ENCODE peak calls at places on chromosome 18, in four cellular contexts. One of them, this sample, is unnamed.
A peak's percentile ranks its signal among the peaks of the same experiment; 100 is the strongest.

GRCh38 chr18:48670751-48671560 is 132.1 kb downstream of the CTIF start:
- DNase-seq in pancreas: no peak
- DNase-seq in AG09309: no peak
- DNase-seq in tibial artery: peak; percentile 42
- DNase-seq in this sample: no peak

GRCh38 chr18:68608861-68609465 is 105.9 kb downstream of the TMX3 start:
- DNase-seq in pancreas: no peak
- DNase-seq in AG09309: no peak
- DNase-seq in tibial artery: no peak
- DNase-seq in this sample: no peak

GRCh38 chr18:32011193-32011592 is 7.4 kb upstream of the RNF125 start:
- DNase-seq in pancreas: no peak
- DNase-seq in AG09309: no peak
- DNase-seq in tibial artery: no peak
- DNase-seq in this sample: no peak

GRCh38 chr18:37253424-37254255 is 312.0 kb downstream of the CELF4 start:
- DNase-seq in pancreas: peak; percentile 86
- DNase-seq in AG09309: no peak
- DNase-seq in tibial artery: no peak
- DNase-seq in this sample: no peak

GRCh38 chr18:66724664-66725356 is 120.9 kb upstream of the CDH19 start:
- DNase-seq in pancreas: no peak
- DNase-seq in AG09309: no peak
- DNase-seq in tibial artery: no peak
- DNase-seq in this sample: no peak

GRCh38 chr18:6205706-6206105 is 209.0 kb downstream of the L3MBTL4 start:
- DNase-seq in pancreas: no peak
- DNase-seq in AG09309: no peak
- DNase-seq in tibial artery: no peak
- DNase-seq in this sample: no peak

GRCh38 chr18:13137939-13138821 is 80.4 kb upstream of the LDLRAD4 start:
- DNase-seq in pancreas: no peak
- DNase-seq in AG09309: no peak
- DNase-seq in tibial artery: peak; percentile 75
- DNase-seq in this sample: peak; percentile 28

GRCh38 chr18:28541276-28541930 is 364.5 kb upstream of the CDH2 start:
- DNase-seq in pancreas: no peak
- DNase-seq in AG09309: no peak
- DNase-seq in tibial artery: no peak
- DNase-seq in this sample: no peak

GRCh38 chr18:43665239-43665788 is 388.0 kb upstream of the SYT4 start:
- DNase-seq in pancreas: no peak
- DNase-seq in AG09309: peak; percentile 59
- DNase-seq in tibial artery: no peak
- DNase-seq in this sample: no peak

GRCh38 chr18:32470713-32471633 is at the start of gene GAREM1:
- DNase-seq in pancreas: peak; percentile 95
- DNase-seq in AG09309: peak; percentile 88
- DNase-seq in tibial artery: peak; percentile 98
- DNase-seq in this sample: peak; percentile 71

GRCh38 chr18:57853133-57853532 is 50.0 kb upstream of the ATP8B1 start:
- DNase-seq in pancreas: no peak
- DNase-seq in AG09309: no peak
- DNase-seq in tibial artery: no peak
- DNase-seq in this sample: no peak
- TF ChIP-seq CTCF in pancreas: no peak
- TF ChIP-seq CTCF in AG09309: no peak
- TF ChIP-seq CTCF in tibial artery: no peak
- TF ChIP-seq CTCF in this sample: no peak

GRCh38 chr18:47603158-47603557 is 327.3 kb downstream of the SMAD2 start:
- DNase-seq in pancreas: no peak
- DNase-seq in AG09309: no peak
- DNase-seq in tibial artery: no peak
- DNase-seq in this sample: no peak

GRCh38 chr18:47602273-47602897 is 328.1 kb downstream of the SMAD2 start:
- DNase-seq in pancreas: no peak
- DNase-seq in AG09309: no peak
- DNase-seq in tibial artery: no peak
- DNase-seq in this sample: no peak

GRCh38 chr18:47604041-47604440 is 326.4 kb downstream of the SMAD2 start:
- DNase-seq in pancreas: no peak
- DNase-seq in AG09309: no peak
- DNase-seq in tibial artery: no peak
- DNase-seq in this sample: no peak

GRCh38 chr18:47605093-47605492 is 325.4 kb downstream of the SMAD2 start:
- DNase-seq in pancreas: no peak
- DNase-seq in AG09309: no peak
- DNase-seq in tibial artery: no peak
- DNase-seq in this sample: no peak

GRCh38 chr18:47601608-47602272 is 328.7 kb downstream of the SMAD2 start:
- DNase-seq in pancreas: no peak
- DNase-seq in AG09309: no peak
- DNase-seq in tibial artery: no peak
- DNase-seq in this sample: no peak
- TF ChIP-seq CTCF in pancreas: no peak
- TF ChIP-seq CTCF in AG09309: no peak
- TF ChIP-seq CTCF in tibial artery: no peak
- TF ChIP-seq CTCF in this sample: no peak

GRCh38 chr18:59271606-59272220 is 1.5 kb downstream of the RAX start:
- DNase-seq in pancreas: no peak
- DNase-seq in AG09309: no peak
- DNase-seq in tibial artery: no peak
- DNase-seq in this sample: no peak

GRCh38 chr18:59273936-59274928 is 978 bp upstream of the RAX start:
- DNase-seq in pancreas: no peak
- DNase-seq in AG09309: no peak
- DNase-seq in tibial artery: no peak
- DNase-seq in this sample: no peak

GRCh38 chr18:59272221-59272888 is 899 bp downstream of the RAX start:
- DNase-seq in pancreas: no peak
- DNase-seq in AG09309: no peak
- DNase-seq in tibial artery: no peak
- DNase-seq in this sample: no peak

GRCh38 chr18:59275406-59275949 is 2.2 kb upstream of the RAX start:
- DNase-seq in pancreas: no peak
- DNase-seq in AG09309: no peak
- DNase-seq in tibial artery: no peak
- DNase-seq in this sample: no peak

DNA sequence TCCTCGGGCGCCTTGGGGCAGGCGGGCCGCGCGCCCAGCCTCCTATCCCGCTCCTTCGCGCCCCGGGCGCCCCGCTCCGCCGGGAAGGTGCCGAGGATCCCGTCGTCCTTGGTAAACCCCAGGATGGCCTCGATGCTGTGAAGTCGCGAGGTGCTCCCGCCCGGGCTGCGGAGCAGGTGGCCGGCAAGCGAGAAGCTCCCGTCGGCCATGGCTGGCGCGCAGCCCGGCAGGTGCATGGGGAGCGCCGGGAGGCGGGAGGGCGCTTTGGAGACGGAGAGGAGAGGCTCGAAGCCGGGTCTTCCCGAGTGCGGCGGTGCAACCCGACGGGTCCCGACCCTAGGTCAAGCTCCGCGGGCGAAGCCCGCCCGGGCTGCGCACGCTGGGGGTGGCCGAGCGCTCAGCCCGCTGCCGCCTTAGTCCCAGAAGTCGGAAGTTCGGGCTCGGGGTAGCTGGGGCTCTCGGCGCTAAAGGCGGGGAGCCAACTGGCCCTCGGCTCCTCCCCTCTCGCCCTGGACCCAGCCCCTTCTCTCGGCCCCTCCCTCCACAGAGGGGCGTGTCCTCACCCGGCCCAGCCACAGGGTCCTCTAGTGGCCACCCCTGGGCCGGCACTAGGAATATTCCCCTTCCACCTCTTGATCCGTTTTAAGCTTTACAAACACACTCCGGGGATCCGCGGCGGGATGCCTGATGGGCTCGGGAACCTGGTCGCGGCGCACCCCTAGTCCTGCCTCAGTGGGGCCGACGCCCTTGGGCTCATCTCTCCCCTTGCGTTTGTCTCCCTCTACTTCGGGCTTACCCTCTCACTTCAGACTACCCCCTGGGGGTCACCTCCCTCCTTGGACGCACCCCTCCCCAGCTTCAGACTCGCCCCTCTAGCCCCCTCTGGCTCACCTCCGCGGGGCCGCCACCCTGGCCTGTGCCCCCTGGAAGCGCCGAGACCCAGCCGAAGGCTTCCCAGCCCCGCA is at the start of gene RAX:
- DNase-seq in pancreas: no peak
- DNase-seq in AG09309: no peak
- DNase-seq in tibial artery: no peak
- DNase-seq in this sample: no peak
- TF ChIP-seq CTCF in pancreas: no peak
- TF ChIP-seq CTCF in AG09309: peak; percentile 15
- TF ChIP-seq CTCF in tibial artery: no peak
- TF ChIP-seq CTCF in this sample: no peak

DNA sequence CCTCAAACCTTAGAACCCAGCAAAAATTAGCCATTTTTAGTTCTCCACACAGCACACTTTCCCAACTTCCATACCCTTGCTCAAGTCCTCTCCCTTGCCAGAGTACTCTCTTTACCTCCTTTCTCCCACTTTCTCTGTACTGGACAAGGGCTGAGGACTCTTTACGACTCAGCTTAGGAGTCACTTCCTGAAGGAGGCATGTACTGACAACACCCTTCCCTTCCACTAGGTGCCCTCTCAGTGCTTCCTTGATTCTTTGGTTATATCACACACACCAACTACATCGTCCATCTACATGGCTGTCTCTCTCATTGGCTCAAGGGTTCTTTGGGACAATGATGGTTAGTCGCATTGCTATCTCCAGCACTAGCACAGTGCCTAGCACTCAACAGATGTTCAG is 5.2 kb upstream of the C18orf63 start:
- DNase-seq in pancreas: no peak
- DNase-seq in AG09309: no peak
- DNase-seq in tibial artery: no peak
- DNase-seq in this sample: no peak
- TF ChIP-seq CTCF in pancreas: peak; percentile 20
- TF ChIP-seq CTCF in AG09309: peak; percentile 64
- TF ChIP-seq CTCF in tibial artery: peak; percentile 39
- TF ChIP-seq CTCF in this sample: no peak

GRCh38 chr18:58495202-58495601 is 133.7 kb downstream of the ALPK2 start:
- DNase-seq in pancreas: no peak
- DNase-seq in AG09309: peak; percentile 73
- DNase-seq in tibial artery: no peak
- DNase-seq in this sample: no peak

GRCh38 chr18:58493070-58493469 is 135.8 kb downstream of the ALPK2 start:
- DNase-seq in pancreas: no peak
- DNase-seq in AG09309: no peak
- DNase-seq in tibial artery: no peak
- DNase-seq in this sample: no peak

GRCh38 chr18:58495634-58496033 is 133.3 kb downstream of the ALPK2 start:
- DNase-seq in pancreas: no peak
- DNase-seq in AG09309: no peak
- DNase-seq in tibial artery: no peak
- DNase-seq in this sample: no peak

GRCh38 chr18:58491773-58492752 is 136.8 kb downstream of the ALPK2 start:
- DNase-seq in pancreas: no peak
- DNase-seq in AG09309: no peak
- DNase-seq in tibial artery: no peak
- DNase-seq in this sample: no peak

DNA sequence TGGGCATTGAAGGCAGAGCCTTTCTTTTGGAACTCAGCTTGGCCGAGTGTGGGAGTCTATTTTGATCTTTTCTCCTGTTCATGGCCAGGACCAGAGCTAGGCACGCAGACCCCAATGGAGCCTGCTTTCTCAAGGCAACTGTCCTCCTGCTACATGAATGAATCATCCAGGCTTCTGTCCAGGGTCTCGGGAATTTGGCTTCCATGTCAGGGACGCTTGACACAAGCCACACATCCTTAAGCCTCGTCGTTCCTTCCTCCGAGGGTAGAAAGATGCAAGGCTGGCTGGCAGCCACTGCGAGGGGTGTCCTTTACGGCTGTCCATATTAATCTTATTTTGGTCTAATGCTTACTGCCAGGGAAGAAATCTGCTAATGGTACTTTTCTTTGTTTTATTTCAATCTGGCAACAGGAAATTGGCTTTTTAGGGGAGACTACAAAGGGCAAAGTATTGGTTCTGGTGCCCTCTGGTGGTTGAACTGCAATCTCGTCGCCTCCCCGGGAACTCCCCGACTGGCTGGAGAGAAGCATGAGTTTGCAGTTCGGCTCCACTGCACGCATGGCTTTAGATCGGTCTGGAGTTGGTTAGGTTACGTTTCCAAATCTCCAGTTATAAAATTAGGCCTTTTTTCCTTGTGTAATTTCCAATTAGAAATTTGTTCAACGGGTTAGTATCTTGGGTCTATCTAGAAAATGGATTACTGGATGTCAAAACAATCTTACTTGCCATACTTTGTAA is 135.2 kb downstream of the ALPK2 start:
- DNase-seq in pancreas: peak; percentile 78
- DNase-seq in AG09309: peak; percentile 73
- DNase-seq in tibial artery: peak; percentile 72
- DNase-seq in this sample: peak; percentile 46
- TF ChIP-seq CTCF in pancreas: peak; percentile 85
- TF ChIP-seq CTCF in AG09309: peak; percentile 86
- TF ChIP-seq CTCF in tibial artery: peak; percentile 48
- TF ChIP-seq CTCF in this sample: no peak

This sample was measured in omental fat pad.